ENCODE peak calls at places on chromosomes 2 and 18, in seven cellular contexts. One of them, this sample, is unnamed.

GRCh38 chr2:68908392-68908970 is 37.3 kb upstream of the BMP10 start:
- DNase-seq in tibial nerve: peak
- DNase-seq in esophagus squamous epithelium: peak
- DNase-seq in tibial artery: peak
- DNase-seq in right lobe of liver: peak
- DNase-seq in uterus: peak
- DNase-seq in endodermal cell: peak
- DNase-seq in this sample: no peak

GRCh38 chr2:209473930-209474419 is 50.1 kb downstream of the MAP2 start:
- DNase-seq in tibial nerve: no peak
- DNase-seq in esophagus squamous epithelium: no peak
- DNase-seq in tibial artery: no peak
- DNase-seq in right lobe of liver: no peak
- DNase-seq in uterus: no peak
- DNase-seq in endodermal cell: no peak
- DNase-seq in this sample: no peak

GRCh38 chr2:34387536-34387935 is 788.4 kb upstream of the FAM98A start:
- DNase-seq in tibial nerve: no peak
- DNase-seq in esophagus squamous epithelium: no peak
- DNase-seq in tibial artery: no peak
- DNase-seq in right lobe of liver: no peak
- DNase-seq in uterus: no peak
- DNase-seq in endodermal cell: no peak
- DNase-seq in this sample: no peak

GRCh38 chr18:25739356-25739755 is 351.1 kb downstream of the SS18 start:
- DNase-seq in tibial nerve: no peak
- DNase-seq in esophagus squamous epithelium: no peak
- DNase-seq in tibial artery: no peak
- DNase-seq in right lobe of liver: no peak
- DNase-seq in uterus: no peak
- DNase-seq in endodermal cell: no peak
- DNase-seq in this sample: no peak

GRCh38 chr2:23005469-23005868 is 379.5 kb upstream of the KLHL29 start:
- DNase-seq in tibial nerve: no peak
- DNase-seq in esophagus squamous epithelium: no peak
- DNase-seq in tibial artery: no peak
- DNase-seq in right lobe of liver: no peak
- DNase-seq in uterus: no peak
- DNase-seq in endodermal cell: no peak
- DNase-seq in this sample: no peak

GRCh38 chr2:169071455-169071854 is 2.1 kb downstream of the DHRS9 start:
- DNase-seq in tibial nerve: no peak
- DNase-seq in esophagus squamous epithelium: no peak
- DNase-seq in tibial artery: no peak
- DNase-seq in right lobe of liver: no peak
- DNase-seq in uterus: no peak
- DNase-seq in endodermal cell: no peak
- DNase-seq in this sample: no peak

GRCh38 chr2:25112113-25112512 is 56.3 kb downstream of the POMC start:
- DNase-seq in tibial nerve: no peak
- DNase-seq in esophagus squamous epithelium: no peak
- DNase-seq in tibial artery: no peak
- DNase-seq in right lobe of liver: no peak
- DNase-seq in uterus: no peak
- DNase-seq in endodermal cell: no peak
- DNase-seq in this sample: no peak

GRCh38 chr2:197708331-197708730 is 3.2 kb downstream of the MARS2 start:
- DNase-seq in tibial nerve: no peak
- DNase-seq in esophagus squamous epithelium: no peak
- DNase-seq in tibial artery: no peak
- DNase-seq in right lobe of liver: no peak
- DNase-seq in uterus: no peak
- DNase-seq in endodermal cell: no peak
- DNase-seq in this sample: no peak

GRCh38 chr2:16069933-16070647 is 129.7 kb downstream of the MYCN start:
- DNase-seq in tibial nerve: no peak
- DNase-seq in esophagus squamous epithelium: no peak
- DNase-seq in tibial artery: no peak
- DNase-seq in right lobe of liver: no peak
- DNase-seq in uterus: no peak
- DNase-seq in endodermal cell: peak
- DNase-seq in this sample: peak

GRCh38 chr18:49849331-49850217 is 36.2 kb upstream of the ACAA2 start:
- DNase-seq in tibial nerve: peak
- DNase-seq in esophagus squamous epithelium: no peak
- DNase-seq in tibial artery: no peak
- DNase-seq in right lobe of liver: no peak
- DNase-seq in uterus: no peak
- DNase-seq in endodermal cell: peak
- DNase-seq in this sample: no peak

GRCh38 chr18:46469186-46469915 is 187.7 kb downstream of the LOXHD1 start:
- DNase-seq in tibial nerve: no peak
- DNase-seq in esophagus squamous epithelium: no peak
- DNase-seq in tibial artery: no peak
- DNase-seq in right lobe of liver: no peak
- DNase-seq in uterus: no peak
- DNase-seq in endodermal cell: peak
- DNase-seq in this sample: no peak

GRCh38 chr2:47005687-47006086 is 90.1 kb upstream of the MCFD2 start:
- DNase-seq in tibial nerve: no peak
- DNase-seq in esophagus squamous epithelium: no peak
- DNase-seq in tibial artery: no peak
- DNase-seq in right lobe of liver: no peak
- DNase-seq in uterus: no peak
- DNase-seq in endodermal cell: no peak
- DNase-seq in this sample: no peak

GRCh38 chr2:112634153-112634873 is 11.4 kb upstream of the SLC20A1 start:
- DNase-seq in tibial nerve: no peak
- DNase-seq in esophagus squamous epithelium: no peak
- DNase-seq in tibial artery: peak
- DNase-seq in right lobe of liver: no peak
- DNase-seq in uterus: no peak
- DNase-seq in endodermal cell: no peak
- DNase-seq in this sample: no peak

GRCh38 chr2:3078684-3079083 is 298.9 kb downstream of the EIPR1 start:
- DNase-seq in tibial nerve: no peak
- DNase-seq in esophagus squamous epithelium: no peak
- DNase-seq in tibial artery: no peak
- DNase-seq in right lobe of liver: no peak
- DNase-seq in uterus: no peak
- DNase-seq in endodermal cell: peak
- DNase-seq in this sample: no peak

GRCh38 chr2:133673570-133673969 is 105.3 kb upstream of the NCKAP5 start:
- DNase-seq in tibial nerve: no peak
- DNase-seq in esophagus squamous epithelium: no peak
- DNase-seq in tibial artery: no peak
- DNase-seq in right lobe of liver: no peak
- DNase-seq in uterus: no peak
- DNase-seq in endodermal cell: no peak
- DNase-seq in this sample: no peak

GRCh38 chr2:118855451-118856279 is 8.2 kb upstream of the EN1 start:
- DNase-seq in tibial nerve: peak
- DNase-seq in esophagus squamous epithelium: peak
- DNase-seq in tibial artery: peak
- DNase-seq in right lobe of liver: peak
- DNase-seq in uterus: peak
- DNase-seq in endodermal cell: peak
- DNase-seq in this sample: peak

GRCh38 chr2:48870503-48870902 is 115.0 kb upstream of the LHCGR start:
- DNase-seq in tibial nerve: no peak
- DNase-seq in esophagus squamous epithelium: no peak
- DNase-seq in tibial artery: no peak
- DNase-seq in right lobe of liver: no peak
- DNase-seq in uterus: no peak
- DNase-seq in endodermal cell: no peak
- DNase-seq in this sample: no peak

GRCh38 chr2:179528576-179529069 is 264.0 kb upstream of the SESTD1 start:
- DNase-seq in tibial nerve: no peak
- DNase-seq in esophagus squamous epithelium: no peak
- DNase-seq in tibial artery: no peak
- DNase-seq in right lobe of liver: no peak
- DNase-seq in uterus: no peak
- DNase-seq in endodermal cell: no peak
- DNase-seq in this sample: no peak

GRCh38 chr2:179525340-179525739 is 260.7 kb upstream of the SESTD1 start:
- DNase-seq in tibial nerve: no peak
- DNase-seq in esophagus squamous epithelium: no peak
- DNase-seq in tibial artery: no peak
- DNase-seq in right lobe of liver: no peak
- DNase-seq in uterus: no peak
- DNase-seq in endodermal cell: no peak
- DNase-seq in this sample: no peak

GRCh38 chr2:179521944-179522343 is 257.3 kb upstream of the SESTD1 start:
- DNase-seq in tibial nerve: no peak
- DNase-seq in esophagus squamous epithelium: no peak
- DNase-seq in tibial artery: no peak
- DNase-seq in right lobe of liver: no peak
- DNase-seq in uterus: no peak
- DNase-seq in endodermal cell: no peak
- DNase-seq in this sample: no peak

GRCh38 chr2:179524940-179525339 is 260.3 kb upstream of the SESTD1 start:
- DNase-seq in tibial nerve: no peak
- DNase-seq in esophagus squamous epithelium: no peak
- DNase-seq in tibial artery: no peak
- DNase-seq in right lobe of liver: no peak
- DNase-seq in uterus: no peak
- DNase-seq in endodermal cell: no peak
- DNase-seq in this sample: no peak
- H3K27ac ChIP-seq in tibial nerve: no peak
- H3K27ac ChIP-seq in esophagus squamous epithelium: no peak
- H3K27ac ChIP-seq in tibial artery: no peak
- H3K27ac ChIP-seq in right lobe of liver: no peak
- H3K27ac ChIP-seq in uterus: no peak
- H3K27ac ChIP-seq in endodermal cell: no peak
- H3K27ac ChIP-seq in this sample: no peak

DNA sequence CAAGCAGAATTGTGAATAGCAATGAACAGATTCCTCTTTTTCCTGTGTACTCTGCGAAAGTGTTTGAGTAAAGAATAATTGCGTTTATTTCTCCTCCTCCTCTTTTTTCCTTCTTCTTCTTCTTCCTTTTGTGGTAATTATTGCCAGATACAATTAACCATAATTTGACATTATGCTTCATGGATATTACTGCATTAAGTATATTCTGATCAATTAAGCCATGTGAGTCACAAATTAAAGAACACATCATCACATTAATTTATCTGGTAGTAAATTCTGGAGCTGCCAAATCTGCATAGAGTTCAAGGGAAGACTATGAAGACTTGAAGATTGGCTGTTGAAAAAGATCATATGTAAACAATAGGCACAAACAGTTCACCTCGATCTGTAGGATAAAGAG is 72.9 kb upstream of the TFPI start:
- DNase-seq in tibial nerve: no peak
- DNase-seq in esophagus squamous epithelium: no peak
- DNase-seq in tibial artery: no peak
- DNase-seq in right lobe of liver: no peak
- DNase-seq in uterus: no peak
- DNase-seq in endodermal cell: no peak
- DNase-seq in this sample: no peak
- TF ChIP-seq CTCF in tibial nerve: no peak
- TF ChIP-seq CTCF in esophagus squamous epithelium: no peak
- TF ChIP-seq CTCF in tibial artery: no peak
- TF ChIP-seq CTCF in right lobe of liver: no peak
- TF ChIP-seq CTCF in uterus: no peak
- TF ChIP-seq CTCF in endodermal cell: no peak
- TF ChIP-seq CTCF in this sample: no peak

GRCh38 chr2:218332288-218332687 is 24.4 kb upstream of the CATIP start:
- DNase-seq in tibial nerve: no peak
- DNase-seq in esophagus squamous epithelium: no peak
- DNase-seq in tibial artery: no peak
- DNase-seq in right lobe of liver: no peak
- DNase-seq in uterus: no peak
- DNase-seq in endodermal cell: peak
- DNase-seq in this sample: no peak

GRCh38 chr2:218329826-218330651 is 26.6 kb upstream of the CATIP start:
- DNase-seq in tibial nerve: no peak
- DNase-seq in esophagus squamous epithelium: no peak
- DNase-seq in tibial artery: no peak
- DNase-seq in right lobe of liver: no peak
- DNase-seq in uterus: no peak
- DNase-seq in endodermal cell: no peak
- DNase-seq in this sample: peak

GRCh38 chr2:218329027-218329825 is 27.4 kb upstream of the CATIP start:
- DNase-seq in tibial nerve: no peak
- DNase-seq in esophagus squamous epithelium: no peak
- DNase-seq in tibial artery: no peak
- DNase-seq in right lobe of liver: no peak
- DNase-seq in uterus: no peak
- DNase-seq in endodermal cell: no peak
- DNase-seq in this sample: no peak

GRCh38 chr2:218332920-218333645 is 23.6 kb upstream of the CATIP start:
- DNase-seq in tibial nerve: peak
- DNase-seq in esophagus squamous epithelium: no peak
- DNase-seq in tibial artery: no peak
- DNase-seq in right lobe of liver: no peak
- DNase-seq in uterus: no peak
- DNase-seq in endodermal cell: peak
- DNase-seq in this sample: no peak

GRCh38 chr2:218334531-218334930 is 22.1 kb upstream of the CATIP start:
- DNase-seq in tibial nerve: no peak
- DNase-seq in esophagus squamous epithelium: no peak
- DNase-seq in tibial artery: no peak
- DNase-seq in right lobe of liver: no peak
- DNase-seq in uterus: no peak
- DNase-seq in endodermal cell: no peak
- DNase-seq in this sample: no peak
- H3K4me3 ChIP-seq in tibial nerve: no peak
- H3K4me3 ChIP-seq in esophagus squamous epithelium: no peak
- H3K4me3 ChIP-seq in tibial artery: no peak
- H3K4me3 ChIP-seq in right lobe of liver: no peak
- H3K4me3 ChIP-seq in uterus: no peak
- H3K4me3 ChIP-seq in endodermal cell: no peak
- H3K4me3 ChIP-seq in this sample: no peak

DNA sequence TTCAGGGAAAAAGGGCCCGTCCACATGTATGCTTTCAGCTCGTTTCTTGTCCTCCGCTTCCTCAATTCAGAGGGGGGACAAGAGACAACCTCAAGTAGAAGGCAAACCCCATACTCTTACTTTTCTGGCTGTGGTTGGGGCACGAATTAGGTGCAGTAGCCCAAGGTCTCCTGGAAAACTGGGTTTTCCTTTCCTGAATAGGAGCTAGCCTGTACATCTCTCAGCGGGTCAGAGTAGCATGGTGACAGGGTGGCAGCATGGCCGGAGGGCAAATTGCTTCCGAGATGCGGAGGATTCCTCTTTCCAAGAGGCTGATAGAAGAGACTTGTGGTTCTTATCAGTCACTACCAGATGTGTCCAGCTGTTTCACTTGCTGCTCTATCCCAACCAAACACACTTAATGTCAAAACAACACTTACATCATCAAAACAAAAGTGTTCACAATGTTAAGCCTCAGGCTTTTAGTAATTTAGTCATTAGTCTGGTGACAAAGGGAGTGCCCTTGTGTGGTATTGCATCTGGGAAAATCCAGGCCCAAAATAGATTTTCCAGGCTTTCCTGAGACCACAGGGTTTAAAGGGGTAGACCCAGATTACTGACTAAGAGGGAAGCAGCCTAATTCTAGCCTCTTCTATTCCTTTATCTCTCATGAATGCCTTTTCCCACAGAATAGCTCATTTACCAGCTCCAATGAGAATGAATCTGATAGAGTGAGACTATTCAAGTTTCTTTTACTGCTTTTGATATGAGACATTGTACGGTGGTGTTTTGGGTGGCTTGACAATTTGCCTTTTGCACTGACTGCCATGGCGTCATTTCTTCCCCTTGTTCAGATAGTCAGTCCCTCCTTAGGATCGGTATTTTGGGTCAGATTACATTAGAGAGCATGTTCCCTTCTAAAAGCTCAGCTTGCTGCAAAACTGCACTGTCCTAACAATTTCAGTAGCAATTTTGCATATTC is 162.0 kb downstream of the LTBP1 start:
- DNase-seq in tibial nerve: no peak
- DNase-seq in esophagus squamous epithelium: no peak
- DNase-seq in tibial artery: no peak
- DNase-seq in right lobe of liver: no peak
- DNase-seq in uterus: no peak
- DNase-seq in endodermal cell: no peak
- DNase-seq in this sample: no peak
- H3K27ac ChIP-seq in tibial nerve: no peak
- H3K27ac ChIP-seq in esophagus squamous epithelium: peak
- H3K27ac ChIP-seq in tibial artery: peak
- H3K27ac ChIP-seq in right lobe of liver: no peak
- H3K27ac ChIP-seq in uterus: no peak
- H3K27ac ChIP-seq in endodermal cell: no peak
- H3K27ac ChIP-seq in this sample: no peak